ENCODE peak calls at places on chromosomes 2 and 18, in six cellular contexts. Z is AG04449, G is WERI-Rb-1, P is PC-9, I is activated B cell treated with CpG ODN at 0.5 μM for 24 hours, B is tibial artery. M is an unnamed sample.

GRCh38 chr2:223166215-223166493 is 114.2 kb downstream of the KCNE4 start:
- DNase-seq in G (no peak), B (no peak), P (no peak), I (no peak), Z (no peak), M (no peak)

GRCh38 chr2:111618953-111619902 is 264.8 kb downstream of the ANAPC1 start:
- DNase-seq in I (no peak), P (no peak), G (no peak), Z (no peak), B (no peak), M (no peak)

GRCh38 chr2:123993728-123994323 is 31.3 kb upstream of the CNTNAP5 start:
- DNase-seq in G (peak), B (no peak), I (no peak), P (no peak), Z (no peak), M (peak)

GRCh38 chr2:42770288-42771131 is 6.6 kb upstream of the OXER1 start:
- DNase-seq in Z (no peak), I (no peak), P (no peak), G (peak), B (no peak), M (peak)

GRCh38 chr2:15006667-15007066 is 374.1 kb downstream of the LRATD1 start:
- DNase-seq in B (no peak), Z (no peak), P (no peak), I (no peak), G (no peak), M (no peak)

GRCh38 chr18:9823805-9824473 is 61.8 kb upstream of the TXNDC2 start:
- DNase-seq in I (no peak), B (no peak), G (no peak), Z (no peak), P (no peak), M (no peak)

GRCh38 chr2:68255736-68256450 is 3.6 kb upstream of the PPP3R1 start:
- DNase-seq in P (no peak), Z (peak), G (no peak), B (no peak), I (no peak), M (no peak)

GRCh38 chr2:182668671-182669070 is 47.4 kb upstream of the DNAJC10 start:
- DNase-seq in P (peak), B (no peak), Z (no peak), G (no peak), I (no peak), M (no peak)

GRCh38 chr2:76083248-76083647 is 372.5 kb upstream of the GCFC2 start:
- DNase-seq in G (no peak), P (no peak), Z (no peak), I (no peak), B (no peak), M (no peak)

GRCh38 chr18:79525556-79526467 is 130.1 kb downstream of the NFATC1 start:
- DNase-seq in G (no peak), Z (no peak), P (no peak), B (peak), I (peak), M (no peak)

GRCh38 chr2:44230378-44230777 is 44.9 kb upstream of the SLC3A1 start:
- DNase-seq in Z (no peak), G (no peak), P (no peak), B (no peak), I (no peak), M (no peak)

GRCh38 chr2:200042102-200042735 is 86.8 kb downstream of the MAIP1 start:
- DNase-seq in I (no peak), Z (no peak), P (peak), G (no peak), B (no peak), M (no peak)

GRCh38 chr2:192828947-192829346 is 634.2 kb upstream of the TMEFF2 start:
- DNase-seq in B (peak), I (no peak), G (no peak), P (no peak), Z (no peak), M (no peak)

GRCh38 chr2:238507836-238508235 is 81.1 kb downstream of the ASB1 start:
- DNase-seq in P (no peak), I (no peak), B (no peak), Z (no peak), G (no peak), M (no peak)

GRCh38 chr2:190800528-190800927 is 80.1 kb upstream of the GLS start:
- DNase-seq in Z (no peak), P (no peak), G (no peak), B (no peak), I (no peak), M (no peak)

GRCh38 chr2:187081409-187081808 is 232.4 kb upstream of the ZSWIM2 start:
- DNase-seq in P (no peak), G (no peak), B (no peak), I (no peak), Z (no peak), M (no peak)

GRCh38 chr2:234686088-234686890 is 189.4 kb upstream of the ARL4C start:
- DNase-seq in P (peak), B (no peak), Z (no peak), I (no peak), G (no peak), M (no peak)

GRCh38 chr18:76056467-76057194 is 438.4 kb downstream of the ZNF516 start:
- DNase-seq in Z (no peak), P (no peak), B (peak), G (no peak), I (no peak), M (no peak)

GRCh38 chr18:76426738-76427305 is 68.2 kb downstream of the ZNF516 start:
- DNase-seq in G (peak), Z (no peak), P (no peak), B (no peak), I (no peak), M (peak)

GRCh38 chr2:74867841-74868658 is 34.1 kb downstream of the HK2 start:
- DNase-seq in G (no peak), Z (no peak), P (peak), B (no peak), I (no peak), M (no peak)

GRCh38 chr2:98835831-98836385 is 100.1 kb downstream of the CRACDL start:
- DNase-seq in Z (no peak), P (no peak), I (no peak), B (no peak), G (no peak), M (peak)

GRCh38 chr2:223936862-223937326 is 8.2 kb downstream of the WDFY1 start:
- DNase-seq in P (no peak), I (no peak), Z (no peak), B (no peak), G (no peak), M (no peak)

GRCh38 chr2:159086332-159086731 is 117.9 kb downstream of the TANC1 start:
- DNase-seq in I (no peak), Z (no peak), G (no peak), P (no peak), B (peak), M (no peak)

GRCh38 chr2:19073522-19073921 is 284.9 kb downstream of the OSR1 start:
- DNase-seq in B (no peak), P (peak), G (peak), I (no peak), Z (no peak), M (no peak)

GRCh38 chr2:220837226-220837625 is 734.9 kb downstream of the EPHA4 start:
- DNase-seq in P (no peak), Z (no peak), G (no peak), I (no peak), B (no peak), M (no peak)

GRCh38 chr2:189092936-189093335 is 86.6 kb downstream of the COL5A2 start:
- DNase-seq in P (no peak), G (no peak), B (peak), Z (no peak), I (no peak), M (no peak)

GRCh38 chr18:55857961-55858360 is 270.0 kb upstream of the TCF4 start:
- DNase-seq in Z (no peak), I (no peak), B (no peak), G (peak), P (no peak), M (no peak)

GRCh38 chr18:58362829-58363231 is 266.1 kb downstream of the ALPK2 start:
- DNase-seq in I (no peak), G (no peak), B (no peak), P (no peak), Z (no peak), M (no peak)
- TF ChIP-seq CTCF in I (no peak), G (no peak), B (no peak), P (no peak), Z (no peak), M (no peak)

DNA sequence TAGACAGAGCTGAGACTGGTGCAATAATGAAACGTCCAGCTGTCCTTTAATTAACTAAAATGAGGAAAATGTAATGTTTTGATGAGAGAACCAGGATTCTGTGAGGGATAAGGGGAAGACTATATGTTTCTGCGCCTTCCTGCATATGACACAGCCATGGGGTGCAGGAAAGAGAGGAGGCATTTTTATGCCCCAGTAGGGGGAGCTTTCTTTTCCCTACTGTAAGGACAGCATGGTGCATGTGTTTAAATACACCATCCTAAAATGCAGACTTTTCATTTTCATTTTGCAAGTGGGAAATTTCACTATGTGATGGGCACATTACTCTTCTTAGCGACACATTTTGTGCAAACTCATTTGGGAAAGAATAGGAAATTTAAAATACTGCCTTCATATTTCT is 446.1 kb downstream of the ARHGAP15 start:
- DNase-seq in P (no peak), I (no peak), Z (no peak), G (peak), B (no peak), M (no peak)
- TF ChIP-seq CTCF in P (no peak), I (no peak), Z (peak), G (peak), B (no peak), M (no peak)

GRCh38 chr2:176134978-176135575 is 5.6 kb downstream of the HOXD8 start:
- DNase-seq in G (no peak), P (no peak), Z (no peak), B (no peak), I (no peak), M (no peak)
- TF ChIP-seq CTCF in G (no peak), P (no peak), Z (peak), B (no peak), I (no peak), M (no peak)

DNA sequence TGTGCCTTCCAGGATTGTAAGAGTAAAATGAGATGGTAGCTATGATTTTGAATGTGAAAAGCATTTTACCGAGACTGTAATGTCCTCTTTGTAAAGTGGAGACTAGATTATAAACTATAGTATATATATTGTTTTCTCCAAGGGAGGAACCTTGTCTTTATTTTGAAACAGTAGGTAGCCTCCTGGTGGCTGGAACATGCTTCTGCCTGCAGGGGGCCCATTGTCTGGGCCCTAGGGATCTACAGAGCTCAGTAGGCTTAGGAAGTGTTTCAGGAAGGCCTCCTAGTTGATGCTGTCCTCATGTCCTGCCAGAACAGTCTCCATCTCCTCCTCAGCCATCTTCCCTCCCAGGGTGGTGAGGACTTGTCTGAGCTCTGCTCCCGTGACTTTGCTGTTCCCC is 3.0 kb downstream of the PIKFYVE start:
- DNase-seq in Z (no peak), P (no peak), I (no peak), B (no peak), G (no peak), M (no peak)
- TF ChIP-seq CTCF in Z (no peak), P (no peak), I (no peak), B (no peak), G (peak), M (no peak)

GRCh38 chr2:206208900-206209299 is 49.2 kb downstream of the EEF1B2 start:
- DNase-seq in G (no peak), I (no peak), P (no peak), B (no peak), Z (no peak), M (no peak)

GRCh38 chr2:206211657-206212255 is 52.1 kb downstream of the EEF1B2 start:
- DNase-seq in P (peak), Z (no peak), G (no peak), B (no peak), I (no peak), M (no peak)

GRCh38 chr2:206213514-206213845 is 53.8 kb downstream of the EEF1B2 start:
- DNase-seq in I (no peak), Z (no peak), P (no peak), G (no peak), B (no peak), M (no peak)

GRCh38 chr2:206217162-206217561 is 57.3 kb upstream of the ZDBF2 start:
- DNase-seq in G (no peak), B (no peak), I (no peak), Z (no peak), P (no peak), M (peak)

DNA sequence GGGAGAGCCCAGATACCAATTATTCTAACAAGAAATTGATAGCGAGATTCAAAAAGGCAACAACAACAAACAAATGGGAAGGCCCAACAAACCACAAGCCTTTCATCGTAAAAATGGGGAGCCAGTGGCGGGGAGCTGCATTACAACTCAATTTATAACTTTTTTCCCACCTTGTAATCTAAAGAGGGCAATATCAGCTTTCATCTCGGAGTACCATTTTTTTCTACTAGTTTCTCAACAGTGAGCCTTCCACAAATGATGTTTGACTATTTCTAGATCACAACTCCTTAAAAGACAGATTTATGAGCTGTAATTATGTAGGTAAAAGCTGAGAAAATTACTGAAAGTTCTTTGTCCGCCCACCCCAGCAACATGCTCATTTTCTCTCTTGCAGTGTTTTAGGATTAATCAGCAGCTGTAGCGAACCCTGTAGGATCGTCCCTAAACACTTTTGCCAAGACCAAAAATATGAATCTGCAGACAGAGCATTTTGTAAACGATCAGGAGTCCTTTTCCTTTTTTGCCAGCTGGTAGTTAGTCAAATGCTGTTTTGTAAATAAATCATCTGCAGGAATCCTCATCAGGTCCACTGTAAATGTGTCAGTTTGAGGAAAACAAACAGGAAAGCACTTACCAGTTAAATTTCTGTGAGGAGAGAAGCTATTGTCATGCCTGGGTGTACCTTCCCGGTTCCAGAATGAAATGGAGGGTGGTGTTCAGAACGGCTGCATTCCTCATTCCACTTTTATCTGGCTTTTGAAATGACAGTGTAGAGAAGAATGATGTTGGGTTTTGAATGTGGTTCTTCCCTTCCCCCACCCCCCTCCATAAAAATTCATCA is 53.2 kb downstream of the EEF1B2 start:
- DNase-seq in P (peak), Z (no peak), G (no peak), B (no peak), I (no peak), M (no peak)
- TF ChIP-seq CTCF in P (no peak), Z (no peak), G (no peak), B (no peak), I (no peak), M (no peak)

GRCh38 chr2:230929381-230930148 is 4.5 kb upstream of the GPR55 start:
- DNase-seq in B (no peak), Z (no peak), P (no peak), G (no peak), I (peak), M (no peak)
- TF ChIP-seq CTCF in B (no peak), Z (no peak), P (no peak), G (no peak), I (no peak), M (no peak)

GRCh38 chr2:219034823-219035222 is 6.5 kb downstream of the CFAP65 start:
- DNase-seq in I (no peak), P (no peak), B (no peak), Z (no peak), G (no peak), M (no peak)
- TF ChIP-seq CTCF in I (no peak), P (no peak), B (no peak), Z (no peak), G (no peak), M (no peak)

DNA sequence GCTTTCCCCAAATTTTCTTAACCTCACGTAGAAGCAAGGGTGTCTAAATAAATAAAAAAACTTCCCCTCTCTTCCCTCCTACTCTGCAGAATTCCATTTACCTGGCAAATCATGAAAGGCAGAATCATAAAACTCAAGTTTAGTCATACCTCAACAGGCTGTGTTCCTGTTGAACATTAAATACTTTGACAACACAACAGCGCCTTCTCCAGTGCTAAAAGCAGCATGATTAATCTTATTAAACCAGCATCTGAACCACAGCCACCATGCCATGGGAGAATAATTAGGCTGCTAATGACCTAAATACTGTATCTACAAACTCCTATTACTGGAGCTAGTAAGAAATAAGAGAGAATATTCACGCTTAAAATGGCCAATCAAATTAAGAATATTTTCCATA is 68.1 kb downstream of the CDH2 start:
- DNase-seq in G (no peak), B (no peak), P (no peak), Z (no peak), I (no peak), M (no peak)
- TF ChIP-seq CTCF in G (peak), B (no peak), P (no peak), Z (no peak), I (no peak), M (no peak)

GRCh38 chr2:212520340-212520739 is 18.3 kb downstream of the ERBB4 start:
- DNase-seq in G (no peak), B (no peak), I (no peak), P (no peak), Z (no peak), M (no peak)
- TF ChIP-seq CTCF in G (peak), B (peak), I (no peak), P (peak), Z (no peak), M (no peak)

DNA sequence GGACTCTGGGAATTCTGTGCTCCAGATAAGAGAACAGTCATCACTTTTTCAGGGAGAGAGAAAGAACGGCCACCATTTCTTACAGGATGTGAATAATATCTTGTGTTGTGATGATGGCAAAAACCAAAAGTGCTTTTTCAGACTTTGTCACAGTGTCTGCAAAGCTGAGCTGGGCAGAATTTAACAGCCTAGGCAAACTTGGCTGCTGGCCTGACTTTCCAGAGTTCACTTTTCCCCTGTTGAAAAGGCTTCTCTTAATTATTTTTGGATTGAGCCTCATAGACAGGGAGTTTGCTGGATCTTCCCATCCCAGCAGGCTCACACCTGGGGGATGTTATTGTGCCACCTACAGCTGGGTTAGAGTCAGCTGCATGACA is 361.5 kb upstream of the ACVR2A start:
- DNase-seq in Z (no peak), B (no peak), I (no peak), P (no peak), G (no peak), M (no peak)
- TF ChIP-seq CTCF in Z (no peak), B (no peak), I (no peak), P (no peak), G (no peak), M (no peak)